ENCODE peak calls at places on chromosome 16, in six cellular contexts. O is Caco-2, P is heart left ventricle, J is gastrocnemius medialis, E is SJSA1, N is endothelial cell of umbilical vein. Y is an unnamed sample.

GRCh38 chr16:15521758-15522509 is 87.5 kb downstream of the BMERB1 start:
- DNase-seq in O (no peak), N (peak; percentile 72), J (no peak), E (no peak), P (peak; percentile 20), Y (no peak)

GRCh38 chr16:51409001-51409675 is 258.1 kb upstream of the SALL1 start:
- DNase-seq in E (no peak), N (no peak), O (no peak), P (no peak), J (no peak), Y (no peak)

GRCh38 chr16:66486773-66487579 is 59.9 kb downstream of the BEAN1 start:
- DNase-seq in N (peak; percentile 69), J (no peak), O (no peak), E (no peak), P (peak; percentile 24), Y (peak; percentile 44)

GRCh38 chr16:12773216-12773615 is 30.5 kb downstream of the CPPED1 start:
- DNase-seq in N (no peak), J (no peak), E (no peak), P (no peak), O (no peak), Y (no peak)

GRCh38 chr16:50284131-50284911 is 18.0 kb downstream of the ADCY7 start:
- DNase-seq in P (no peak), E (no peak), O (no peak), N (no peak), J (peak; percentile 45), Y (peak; percentile 23)

GRCh38 chr16:76653390-76654026 is 376.3 kb downstream of the CNTNAP4 start:
- DNase-seq in N (peak; percentile 4), J (no peak), P (no peak), O (peak; percentile 50), E (peak; percentile 10), Y (peak; percentile 20)

GRCh38 chr16:31458835-31459721 is at the start of gene ARMC5:
- DNase-seq in E (peak; percentile 99), N (peak; percentile 96), P (peak; percentile 98), J (peak; percentile 97), O (peak; percentile 97), Y (peak; percentile 98)

GRCh38 chr16:85751665-85752501 is 987 bp upstream of the C16orf74 start:
- DNase-seq in P (no peak), J (no peak), N (peak; percentile 53), E (no peak), O (no peak), Y (no peak)

GRCh38 chr16:56423584-56424403 is 1.6 kb downstream of the AMFR start:
- DNase-seq in E (no peak), J (no peak), N (peak; percentile 34), P (no peak), O (no peak), Y (no peak)

GRCh38 chr16:71412270-71413160 is 29.3 kb downstream of the TLE7 start:
- DNase-seq in P (peak; percentile 59), N (peak; percentile 59), E (peak; percentile 59), J (peak; percentile 26), O (peak; percentile 74), Y (peak; percentile 69)

GRCh38 chr16:4318171-4318910 is 2.5 kb downstream of the GLIS2 start:
- DNase-seq in E (no peak), O (no peak), P (no peak), N (no peak), J (no peak), Y (no peak)
- H3K4me1 ChIP-seq in E (peaks cover 30% of the 10 kb centered on the region), O (peaks cover 33% of the 10 kb centered on the region), P (peaks cover 89% of the 10 kb centered on the region), N (peaks cover 22% of the 10 kb centered on the region), J (peaks cover 62% of the 10 kb centered on the region), Y (peaks cover 74% of the 10 kb centered on the region)

DNA sequence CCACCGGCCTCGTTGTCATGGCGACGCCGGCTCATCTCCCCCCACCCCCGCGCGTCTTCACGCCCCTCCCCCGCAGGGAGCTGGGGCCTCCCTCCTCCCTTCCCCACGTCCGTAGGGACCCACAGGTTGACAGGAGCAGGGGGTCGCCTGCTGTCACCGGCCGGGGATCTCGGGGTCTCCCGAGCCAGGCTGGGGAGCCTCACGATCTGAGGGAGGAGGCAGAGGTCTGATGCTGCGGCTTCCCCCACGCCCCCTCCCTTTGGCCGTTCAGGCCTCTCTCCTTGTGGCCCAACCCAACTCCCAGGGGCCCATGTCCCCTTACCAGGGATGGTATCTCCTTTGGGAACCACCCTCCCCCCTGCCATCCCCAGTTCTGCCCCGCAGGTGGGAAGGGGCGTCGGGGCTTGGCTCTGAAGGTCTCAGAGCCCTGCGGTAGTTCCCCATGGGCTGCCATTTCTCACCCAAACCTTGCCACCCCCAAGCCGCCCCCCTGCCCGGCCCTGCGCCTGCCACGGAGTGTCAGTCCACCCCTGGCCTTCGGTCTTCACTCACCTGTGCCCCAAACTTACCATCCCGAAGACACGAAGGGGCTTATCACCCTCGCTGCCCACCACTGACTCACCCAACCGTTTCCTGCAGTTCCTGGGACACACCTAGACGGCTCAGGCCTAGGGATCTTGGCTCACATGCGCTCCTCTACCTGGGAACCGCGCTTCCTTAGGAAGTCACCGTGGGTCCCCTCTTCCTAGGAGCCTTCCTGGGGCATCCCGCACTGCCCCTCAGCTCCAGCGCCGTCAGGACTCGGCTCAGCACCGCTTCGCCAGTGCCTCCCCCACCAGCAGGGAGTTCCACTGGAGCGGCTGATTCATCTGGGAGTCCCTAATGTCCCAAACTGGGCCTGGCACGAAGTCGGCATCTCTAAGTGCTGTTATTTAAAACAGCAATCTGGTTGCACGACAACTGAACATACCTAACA is 966 bp upstream of the DOC2A start:
- DNase-seq in O (no peak), J (no peak), E (no peak), N (no peak), P (no peak), Y (no peak)
- H3K4me3 ChIP-seq in O (peak overlapping the region; percentile 83), J (peak overlapping the region; percentile 18), E (no peak overlapping the region), N (peak overlapping the region; percentile 30), P (no peak overlapping the region), Y (peak overlapping the region; percentile 52)

GRCh38 chr16:58025351-58026138 is at the start of gene MMP15:
- DNase-seq in O (peak; percentile 99), P (peak; percentile 77), J (peak; percentile 36), N (peak; percentile 55), E (peak; percentile 79), Y (peak; percentile 56)

GRCh38 chr16:58022601-58023371 is 2.8 kb upstream of the MMP15 start:
- DNase-seq in P (peak; percentile 82), O (no peak), E (peak; percentile 50), J (no peak), N (peak; percentile 67), Y (peak; percentile 91)

GRCh38 chr16:58026139-58026704 is 668 bp downstream of the MMP15 start:
- DNase-seq in O (no peak), E (no peak), N (peak; percentile 56), J (peak; percentile 34), P (peak; percentile 64), Y (peak; percentile 53)

GRCh38 chr16:58024673-58025350 is 742 bp upstream of the MMP15 start:
- DNase-seq in O (peak; percentile 98), P (no peak), E (no peak), N (no peak), J (no peak), Y (peak; percentile 59)

DNA sequence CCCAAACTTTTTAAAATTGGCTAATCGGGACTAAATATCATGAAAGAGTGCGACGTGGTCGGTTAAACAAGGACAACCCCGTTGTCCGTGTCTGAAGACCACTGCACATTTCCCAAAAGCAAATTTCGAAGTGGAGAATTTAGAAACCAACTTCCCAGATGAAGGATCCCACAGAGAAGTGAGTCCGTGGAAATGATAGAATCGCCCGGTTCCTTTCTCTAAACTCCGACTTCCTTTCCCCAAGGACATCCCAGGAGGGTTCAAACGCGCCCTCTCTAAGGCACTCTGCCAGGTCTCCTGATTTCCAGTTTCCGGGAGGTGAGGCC is 1.2 kb upstream of the MMP15 start:
- DNase-seq in E (no peak), O (no peak), P (no peak), J (no peak), N (no peak), Y (no peak)
- H3K4me1 ChIP-seq in E (peaks cover 43% of the 10 kb centered on the region), O (peaks cover 16% of the 10 kb centered on the region), P (peaks cover 78% of the 10 kb centered on the region), J (peaks cover 25% of the 10 kb centered on the region), N (peaks cover 19% of the 10 kb centered on the region), Y (peaks cover 27% of the 10 kb centered on the region)

DNA sequence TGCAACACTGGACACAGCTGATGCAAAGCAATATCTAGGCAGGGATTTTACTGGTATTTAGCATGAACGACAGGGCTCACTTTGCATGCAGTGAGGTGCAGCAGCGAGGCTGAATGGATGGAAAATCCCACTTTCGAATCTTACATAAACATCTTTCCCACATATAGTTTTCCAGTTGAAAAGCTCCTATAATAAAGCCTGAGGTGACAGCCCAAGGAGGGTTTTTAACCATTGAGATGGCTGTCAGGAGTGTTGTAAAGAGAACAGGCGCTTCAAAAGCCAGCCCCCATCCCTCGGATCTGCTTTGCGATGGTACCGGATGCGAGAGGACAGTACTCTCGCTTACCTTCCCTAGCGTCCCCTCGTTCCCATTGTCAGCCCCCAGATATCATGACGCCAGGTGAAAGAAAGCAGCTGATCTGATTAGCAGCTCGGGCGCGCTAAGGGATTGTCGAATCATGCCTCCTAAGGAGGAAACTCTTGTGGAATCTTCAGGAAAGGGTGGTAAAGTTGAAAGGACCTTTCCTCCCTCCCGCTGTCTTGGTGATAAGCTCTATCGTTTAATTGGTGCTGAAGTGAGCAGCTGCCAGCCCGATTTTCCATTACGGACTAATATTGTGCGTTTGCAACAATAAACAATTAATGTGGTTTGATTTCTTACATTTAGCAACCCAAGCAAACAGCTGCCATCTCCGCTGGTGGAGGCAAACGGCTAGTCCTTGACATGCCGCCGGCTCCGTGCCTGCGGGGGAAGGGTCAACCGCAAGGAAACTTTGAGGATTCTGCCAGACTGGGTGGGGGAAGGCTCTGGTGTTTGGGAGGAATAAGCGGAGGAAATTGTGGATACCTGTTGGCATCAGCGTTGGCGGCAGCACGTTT is 1.8 kb downstream of the CDH8 start:
- DNase-seq in N (no peak), E (no peak), J (no peak), P (no peak), O (no peak), Y (no peak)
- H3K4me3 ChIP-seq in N (no peak overlapping the region), E (no peak overlapping the region), J (peak overlapping the region; percentile 42), P (peak overlapping the region; percentile 25), O (no peak overlapping the region), Y (no peak overlapping the region)

DNA sequence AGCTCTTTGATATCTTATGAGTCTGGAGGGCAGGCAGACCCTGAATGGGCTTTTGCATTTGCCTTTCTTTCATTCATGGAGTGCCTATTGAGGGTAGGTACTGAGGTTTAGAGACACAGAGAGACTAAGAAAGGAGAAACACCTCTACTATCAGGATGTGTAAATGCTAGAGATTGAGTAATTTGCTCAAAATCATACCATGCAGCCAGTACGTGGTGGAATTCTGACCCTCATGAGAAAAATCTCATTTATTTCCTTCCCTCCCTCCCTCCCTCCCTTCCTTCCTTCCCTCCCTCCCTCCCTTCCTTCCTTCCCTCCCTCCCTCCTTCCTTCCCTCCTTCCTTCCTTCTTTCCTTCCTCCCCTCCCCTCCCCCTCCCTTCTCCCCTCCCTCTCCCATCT is 18.4 kb upstream of the NFATC3 start:
- DNase-seq in N (no peak), P (no peak), O (no peak), J (no peak), E (no peak), Y (no peak)
- H3K4me1 ChIP-seq in N (peaks cover 19% of the 10 kb centered on the region), P (peaks cover 31% of the 10 kb centered on the region), O (peaks cover 22% of the 10 kb centered on the region), J (peaks cover 59% of the 10 kb centered on the region), E (peaks cover 31% of the 10 kb centered on the region), Y (peaks cover 6% of the 10 kb centered on the region)

DNA sequence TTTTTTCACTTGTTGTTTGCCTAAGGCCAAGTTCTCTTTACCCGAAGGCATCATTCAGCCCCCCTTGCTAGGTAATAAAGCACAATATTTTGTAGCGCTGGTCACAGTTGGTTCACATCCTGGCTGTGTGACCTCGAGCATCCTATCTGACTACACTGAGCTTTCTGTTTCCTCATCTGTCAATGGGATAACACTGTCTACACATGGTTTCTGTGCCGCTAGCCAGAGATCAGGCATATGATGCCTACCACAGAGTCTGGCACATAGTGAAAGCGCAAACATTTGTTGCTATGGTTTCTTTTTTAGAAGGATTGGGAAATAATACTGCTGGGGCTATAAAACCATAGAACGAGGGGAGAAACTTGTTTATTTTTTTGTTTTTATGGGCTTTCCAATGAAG is 226.4 kb downstream of the ZFHX3 start:
- DNase-seq in N (peak; percentile 6), P (no peak), E (no peak), J (no peak), O (no peak), Y (no peak)
- H3K4me3 ChIP-seq in N (no peak overlapping the region), P (no peak overlapping the region), E (no peak overlapping the region), J (no peak overlapping the region), O (no peak overlapping the region), Y (no peak overlapping the region)

Y was measured in adrenal gland.